ENCODE peak calls at places on chromosomes 11 and 22, in four cellular contexts. J, R, D and A are unnamed samples.
A peak's percentile ranks its signal among the peaks of the same experiment; 100 is the strongest.

GRCh38 chr11:5043385-5043784 is 2.9 kb upstream of the OR52J3 start:
- DNase-seq in J (no peak), R (no peak), D (no peak), A (no peak)

GRCh38 chr22:19955241-19956128 is 13.9 kb upstream of the TXNRD2 start:
- DNase-seq in J (no peak), R (no peak), D (no peak), A (peak; percentile 58)

GRCh38 chr11:104402812-104403521 is 239.0 kb upstream of the PDGFD start:
- DNase-seq in J (no peak), R (no peak), D (no peak), A (no peak)

GRCh38 chr11:125724125-125724524 is 22.0 kb upstream of the PATE1 start:
- DNase-seq in J (no peak), R (no peak), D (no peak), A (no peak)

GRCh38 chr11:2510626-2511402 is 66.0 kb downstream of the KCNQ1 start:
- DNase-seq in J (peak; percentile 5), R (no peak), D (peak; percentile 18), A (no peak)

GRCh38 chr11:40421187-40421586 is 1038.3 kb downstream of the LRRC4C start:
- DNase-seq in J (no peak), R (no peak), D (no peak), A (no peak)

GRCh38 chr11:73405146-73405510 is 28.9 kb downstream of the RELT start:
- DNase-seq in J (no peak), R (no peak), D (no peak), A (no peak)

GRCh38 chr22:19525666-19526065 is 1.5 kb upstream of the CLDN5 start:
- DNase-seq in J (no peak), R (no peak), D (no peak), A (no peak)

GRCh38 chr22:42324991-42325710 is 54.7 kb upstream of the TCF20 start:
- DNase-seq in J (no peak), R (no peak), D (no peak), A (no peak)

GRCh38 chr11:58688779-58689503 is 42.8 kb downstream of the GLYAT start:
- DNase-seq in J (no peak), R (no peak), D (no peak), A (no peak)

GRCh38 chr11:44315947-44316387 is 6.0 kb upstream of the ALX4 start:
- DNase-seq in J (no peak), R (no peak), D (no peak), A (no peak)

GRCh38 chr11:70871881-70872280 is 380.5 kb downstream of the SHANK2 start:
- DNase-seq in J (no peak), R (no peak), D (no peak), A (no peak)

GRCh38 chr11:8693010-8693551 is 10.5 kb downstream of the RPL27A start:
- DNase-seq in J (no peak), R (no peak), D (no peak), A (no peak)

GRCh38 chr22:36323855-36324331 is 63.9 kb downstream of the MYH9 start:
- DNase-seq in J (no peak), R (peak; percentile 11), D (no peak), A (no peak)

GRCh38 chr11:10322830-10323792 is 18.2 kb downstream of the ADM start:
- DNase-seq in J (peak; percentile 66), R (no peak), D (no peak), A (peak; percentile 46)

GRCh38 chr11:59659981-59660380 is 8.9 kb downstream of the PATL1 start:
- DNase-seq in J (no peak), R (no peak), D (no peak), A (no peak)

GRCh38 chr11:126335463-126335760 is 20.1 kb upstream of the ST3GAL4 start:
- DNase-seq in J (no peak), R (no peak), D (peak; percentile 4), A (no peak)

GRCh38 chr11:34161812-34162506 is 56.5 kb downstream of the NAT10 start:
- DNase-seq in J (no peak), R (no peak), D (no peak), A (no peak)

GRCh38 chr22:40797427-40797826 is 21.7 kb downstream of the SLC25A17 start:
- DNase-seq in J (no peak), R (no peak), D (no peak), A (no peak)

GRCh38 chr11:66278396-66279091 is 569 bp downstream of the CNIH2 start:
- DNase-seq in J (no peak), R (no peak), D (no peak), A (no peak)